ENCODE peak calls at places on chromosomes 2 and 18, in five cellular contexts. X, O, B, U and H are unnamed samples.
A peak's percentile ranks its signal among the peaks of the same experiment; 100 is the strongest.

GRCh38 chr2:189412330-189412953 is 28.8 kb upstream of the WDR75 start:
- DNase-seq in B (peak; percentile 72), U (peak; percentile 20), O (no peak), X (no peak), H (peak; percentile 82)

GRCh38 chr2:197322729-197323720 is 12.4 kb upstream of the ANKRD44 start:
- DNase-seq in U (no peak), O (no peak), B (peak; percentile 34), X (no peak), H (peak; percentile 14)

GRCh38 chr2:15881120-15881433 is 59.3 kb upstream of the MYCN start:
- DNase-seq in O (no peak), U (no peak), X (no peak), B (no peak), H (no peak)

GRCh38 chr2:17578466-17578928 is 38.0 kb downstream of the VSNL1 start:
- DNase-seq in B (no peak), O (no peak), U (no peak), X (no peak), H (no peak)

GRCh38 chr2:40483590-40483989 is 31.7 kb upstream of the SLC8A1 start:
- DNase-seq in B (no peak), O (no peak), X (no peak), U (no peak), H (no peak)

GRCh38 chr2:20198001-20198400 is 26.9 kb downstream of the SDC1 start:
- DNase-seq in B (no peak), X (no peak), U (no peak), O (no peak), H (no peak)

GRCh38 chr2:19901201-19901457 is 654 bp downstream of the TTC32 start:
- DNase-seq in X (no peak), U (no peak), B (no peak), O (no peak), H (no peak)

GRCh38 chr2:53969285-53970094 is 1.3 kb downstream of the PSME4 start:
- DNase-seq in U (no peak), X (no peak), B (peak; percentile 90), O (no peak), H (peak; percentile 86)

GRCh38 chr2:61816480-61817355 is 37.1 kb downstream of the FAM161A start:
- DNase-seq in B (peak; percentile 2), U (no peak), X (no peak), O (no peak), H (no peak)

GRCh38 chr18:79949571-79950439 is 1.6 kb downstream of the SLC66A2 start:
- DNase-seq in O (no peak), X (no peak), U (no peak), B (no peak), H (no peak)

GRCh38 chr2:196925445-196925767 is 1.1 kb downstream of the PGAP1 start:
- DNase-seq in U (no peak), O (no peak), B (peak; percentile 30), X (no peak), H (no peak)

GRCh38 chr2:29589440-29590103 is 331.8 kb downstream of the ALK start:
- DNase-seq in X (no peak), O (no peak), B (no peak), U (no peak), H (no peak)

GRCh38 chr2:2832657-2833056 is 501.6 kb upstream of the MYT1L start:
- DNase-seq in U (no peak), X (no peak), B (no peak), O (no peak), H (no peak)

GRCh38 chr2:167981945-167982344 is 265.4 kb downstream of the STK39 start:
- DNase-seq in B (no peak), O (no peak), U (no peak), X (no peak), H (no peak)

GRCh38 chr2:169528271-169528701 is 18.8 kb downstream of the KLHL41 start:
- DNase-seq in X (peak; percentile 48), U (peak; percentile 65), O (peak; percentile 22), B (peak; percentile 46), H (peak; percentile 67)

GRCh38 chr2:1219901-1220691 is 193.2 kb upstream of the TPO start:
- DNase-seq in U (no peak), B (peak; percentile 28), O (no peak), X (no peak), H (no peak)

GRCh38 chr18:77995593-77995992 is 745.9 kb downstream of the GALR1 start:
- DNase-seq in B (no peak), O (no peak), U (no peak), X (no peak), H (no peak)